ENCODE peak calls at places on chromosomes 5 and 9, in five cellular contexts. R is HuH-7.5, F is SK-MEL-5, I is cardiac septum, W is GM12865. C is an unnamed sample.

GRCh38 chr9:109401169-109401989 is 80.5 kb upstream of the EPB41L4B start:
- DNase-seq in R (peak), F (peak), I (no peak), W (peak), C (no peak)

GRCh38 chr5:118888556-118888955 is 99.8 kb downstream of the DTWD2 start:
- DNase-seq in R (no peak), F (no peak), I (no peak), W (no peak), C (no peak)

GRCh38 chr9:129834489-129835127 is 467 bp downstream of the C9orf78 start:
- DNase-seq in R (peak), F (no peak), I (no peak), W (peak), C (peak)

GRCh38 chr5:147538232-147538631 is 28.4 kb upstream of the DPYSL3 start:
- DNase-seq in R (no peak), F (no peak), I (no peak), W (no peak), C (no peak)

GRCh38 chr9:77384406-77384805 is 207.1 kb downstream of the VPS13A start:
- DNase-seq in R (no peak), F (no peak), I (no peak), W (no peak), C (no peak)

GRCh38 chr5:96963267-96963666 is 27.4 kb downstream of the LNPEP start:
- DNase-seq in R (no peak), F (peak), I (no peak), W (peak), C (peak)

GRCh38 chr9:21994526-21994995 is at the start of gene CDKN2B-AS1:
- DNase-seq in R (peak), F (no peak), I (no peak), W (peak), C (no peak)

GRCh38 chr9:110835859-110836271 is 167.3 kb downstream of the MUSK start:
- DNase-seq in R (no peak), F (no peak), I (no peak), W (no peak), C (no peak)

GRCh38 chr5:138305797-138306196 is 25.8 kb downstream of the CDC25C start:
- DNase-seq in R (no peak), F (no peak), I (no peak), W (peak), C (no peak)

GRCh38 chr5:112004867-112005532 is 248.0 kb upstream of the NREP start:
- DNase-seq in R (no peak), F (no peak), I (no peak), W (peak), C (no peak)

GRCh38 chr5:139481580-139482049 is 943 bp downstream of the STING1 start:
- DNase-seq in R (no peak), F (no peak), I (no peak), W (peak), C (no peak)

GRCh38 chr9:65411901-65412300 is 126.9 kb upstream of the FOXD4L5 start:
- DNase-seq in R (no peak), F (no peak), I (no peak), W (no peak), C (no peak)

C was measured in central memory CD4-positive, alpha-beta T cell.